ENCODE peak calls at places on chromosomes 3 and 15, in four cellular contexts. X, M, W and Q are unnamed samples.

GRCh38 chr3:136186330-136186729 is 9.8 kb downstream of the MSL2 start:
- DNase-seq in M (peak), W (no peak), X (no peak), Q (no peak)

GRCh38 chr15:78369161-78369560 is 29.0 kb downstream of the CRABP1 start:
- DNase-seq in W (no peak), M (no peak), X (no peak), Q (no peak)

GRCh38 chr3:31670136-31670535 is 137.4 kb downstream of the STT3B start:
- DNase-seq in X (no peak), M (no peak), W (no peak), Q (no peak)

GRCh38 chr3:175656451-175656850 is 797.3 kb downstream of the NAALADL2 start:
- DNase-seq in M (no peak), W (no peak), X (no peak), Q (no peak)

GRCh38 chr3:137764001-137764433 is at the start of gene SOX14:
- DNase-seq in X (no peak), W (no peak), M (no peak), Q (no peak)

GRCh38 chr3:152083058-152083457 is 185.7 kb upstream of the MBNL1 start:
- DNase-seq in M (no peak), W (no peak), X (no peak), Q (no peak)

GRCh38 chr3:95615592-95616310 is 1198.6 kb upstream of the EPHA6 start:
- DNase-seq in W (no peak), M (no peak), X (no peak), Q (no peak)

GRCh38 chr15:88649286-88649733 is 10.5 kb downstream of the ISG20 start:
- DNase-seq in M (peak), W (no peak), X (peak), Q (peak)

GRCh38 chr3:62870321-62870720 is 4.9 kb downstream of the CADPS start:
- DNase-seq in X (peak), M (peak), W (no peak), Q (peak)

GRCh38 chr3:49024449-49024848 is 2.5 kb downstream of the NDUFAF3 start:
- DNase-seq in W (no peak), M (no peak), X (no peak), Q (no peak)

GRCh38 chr3:123331006-123331405 is 117.9 kb downstream of the ADCY5 start:
- DNase-seq in X (no peak), W (no peak), M (no peak), Q (no peak)

GRCh38 chr15:59074607-59075006 is 30.3 kb upstream of the CCNB2 start:
- DNase-seq in W (no peak), X (no peak), M (no peak), Q (no peak)

GRCh38 chr15:99282129-99282528 is 30.8 kb downstream of the LRRC28 start:
- DNase-seq in X (no peak), M (no peak), W (peak), Q (no peak)

GRCh38 chr15:88708256-88709054 is 69.6 kb downstream of the ISG20 start:
- DNase-seq in X (no peak), M (peak), W (no peak), Q (no peak)

GRCh38 chr15:45474799-45475198 is 47.8 kb downstream of the SLC30A4 start:
- DNase-seq in X (no peak), M (no peak), W (no peak), Q (no peak)

GRCh38 chr15:68833734-68834334 is 13.1 kb upstream of the ANP32A start:
- DNase-seq in W (no peak), M (no peak), X (no peak), Q (no peak)

GRCh38 chr3:42036483-42036823 is 54.7 kb upstream of the TRAK1 start:
- DNase-seq in X (peak), W (no peak), M (peak), Q (peak)

GRCh38 chr3:183122257-183122932 is 23.1 kb upstream of the MCCC1 start:
- DNase-seq in M (peak), W (no peak), X (peak), Q (peak)

GRCh38 chr3:23389089-23389488 is 186.0 kb downstream of the UBE2E2 start:
- DNase-seq in M (no peak), W (no peak), X (no peak), Q (no peak)

GRCh38 chr3:44968447-44968858 is 7.5 kb downstream of the ZDHHC3 start:
- DNase-seq in W (no peak), X (no peak), M (no peak), Q (no peak)

GRCh38 chr3:42914771-42915515 is 9.0 kb downstream of the ZNF662 start:
- DNase-seq in M (peak), W (no peak), X (no peak), Q (no peak)

GRCh38 chr15:42483677-42484076 is 7.3 kb downstream of the ZNF106 start:
- DNase-seq in X (no peak), W (no peak), M (no peak), Q (no peak)

GRCh38 chr3:13044496-13045244 is 28.6 kb downstream of the IQSEC1 start:
- DNase-seq in W (no peak), X (no peak), M (no peak), Q (no peak)

GRCh38 chr15:56798639-56799038 is 65.3 kb upstream of the ZNF280D start:
- DNase-seq in X (no peak), W (peak), M (no peak), Q (no peak)

GRCh38 chr15:49301562-49301961 is 121.5 kb upstream of the FGF7 start:
- DNase-seq in M (peak), X (peak), W (no peak), Q (peak)

GRCh38 chr3:65425880-65426279 is 612.8 kb downstream of the MAGI1 start:
- DNase-seq in M (peak), X (no peak), W (no peak), Q (peak)
- TF ChIP-seq CTCF in M (peak), X (peak), W (peak), Q (peak)

GRCh38 chr3:46065294-46065705 is 38.0 kb upstream of the XCR1 start:
- DNase-seq in M (peak), W (no peak), X (no peak), Q (no peak)

GRCh38 chr3:46065751-46066256 is 38.5 kb upstream of the XCR1 start:
- DNase-seq in X (no peak), W (no peak), M (peak), Q (no peak)

GRCh38 chr3:46061887-46062286 is 34.6 kb upstream of the XCR1 start:
- DNase-seq in M (no peak), X (no peak), W (no peak), Q (no peak)

GRCh38 chr3:46061108-46061507 is 33.8 kb upstream of the XCR1 start:
- DNase-seq in X (no peak), W (no peak), M (peak), Q (peak)

DNA sequence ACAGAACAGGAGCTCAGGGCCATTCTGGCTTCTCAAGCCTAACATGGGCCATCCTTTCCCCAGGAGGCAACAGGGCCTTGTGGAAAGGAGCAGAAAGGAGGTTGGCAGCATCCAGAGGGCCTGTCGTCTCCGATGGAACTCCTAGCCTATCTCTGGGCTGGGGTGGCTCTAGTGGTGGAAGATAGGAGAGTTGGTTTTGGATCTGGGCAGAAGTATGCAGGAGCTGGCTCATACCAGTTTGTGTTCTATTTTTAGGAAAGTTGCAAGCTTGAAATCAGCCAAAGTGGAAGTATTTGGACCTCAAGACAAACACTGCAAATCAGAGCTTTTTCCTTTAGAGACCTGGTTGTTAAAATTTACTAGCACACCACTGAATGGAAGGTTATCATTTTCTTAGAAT is 35.4 kb upstream of the XCR1 start:
- DNase-seq in M (no peak), X (peak), W (no peak), Q (peak)
- H3K4me3 ChIP-seq in M (no peak), X (no peak), W (no peak), Q (no peak)

GRCh38 chr15:86915811-86916331 is 836.2 kb downstream of the AGBL1 start:
- DNase-seq in W (no peak), X (peak), M (peak), Q (peak)
- TF ChIP-seq CTCF in W (no peak), X (peak), M (peak), Q (peak)

GRCh38 chr3:16030342-16030741 is 144.1 kb upstream of the GALNT15 start:
- DNase-seq in X (no peak), M (no peak), W (no peak), Q (no peak)

GRCh38 chr3:16031434-16031833 is 143.0 kb upstream of the GALNT15 start:
- DNase-seq in X (no peak), W (no peak), M (no peak), Q (no peak)

GRCh38 chr3:16028604-16029003 is 145.9 kb upstream of the GALNT15 start:
- DNase-seq in X (peak), W (no peak), M (peak), Q (peak)

GRCh38 chr3:16033889-16034687 is 140.4 kb upstream of the GALNT15 start:
- DNase-seq in M (peak), X (peak), W (no peak), Q (peak)
- H3K4me3 ChIP-seq in M (no peak), X (no peak), W (no peak), Q (no peak)

GRCh38 chr3:88057650-88058321 is 1.0 kb downstream of the CGGBP1 start:
- DNase-seq in X (peak), W (no peak), M (peak), Q (peak)
- TF ChIP-seq CTCF in X (no peak), W (no peak), M (peak), Q (peak)

GRCh38 chr15:100930306-100930848 is 11.2 kb downstream of the LRRK1 start:
- DNase-seq in W (no peak), M (no peak), X (no peak), Q (no peak)
- H3K4me3 ChIP-seq in W (no peak), M (no peak), X (no peak), Q (no peak)

GRCh38 chr3:119352863-119353527 is 58.8 kb downstream of the ARHGAP31 start:
- DNase-seq in W (peak), M (peak), X (peak), Q (peak)
- TF ChIP-seq CTCF in W (peak), M (peak), X (peak), Q (peak)

GRCh38 chr15:52805351-52806283 is 15.5 kb upstream of the ONECUT1 start:
- DNase-seq in M (no peak), W (no peak), X (no peak), Q (no peak)
- H3K4me3 ChIP-seq in M (no peak), W (no peak), X (no peak), Q (no peak)

GRCh38 chr3:15860014-15860934 is 62.5 kb upstream of the ANKRD28 start:
- DNase-seq in M (peak), W (no peak), X (peak), Q (peak)

GRCh38 chr3:15861163-15861562 is 63.4 kb upstream of the ANKRD28 start:
- DNase-seq in X (no peak), W (no peak), M (no peak), Q (peak)

GRCh38 chr3:15859507-15860013 is 61.8 kb upstream of the ANKRD28 start:
- DNase-seq in M (peak), W (peak), X (peak), Q (peak)

GRCh38 chr3:15858547-15859506 is 61.0 kb upstream of the ANKRD28 start:
- DNase-seq in W (peak), M (peak), X (no peak), Q (peak)
- TF ChIP-seq CTCF in W (peak), M (peak), X (no peak), Q (peak)

DNA sequence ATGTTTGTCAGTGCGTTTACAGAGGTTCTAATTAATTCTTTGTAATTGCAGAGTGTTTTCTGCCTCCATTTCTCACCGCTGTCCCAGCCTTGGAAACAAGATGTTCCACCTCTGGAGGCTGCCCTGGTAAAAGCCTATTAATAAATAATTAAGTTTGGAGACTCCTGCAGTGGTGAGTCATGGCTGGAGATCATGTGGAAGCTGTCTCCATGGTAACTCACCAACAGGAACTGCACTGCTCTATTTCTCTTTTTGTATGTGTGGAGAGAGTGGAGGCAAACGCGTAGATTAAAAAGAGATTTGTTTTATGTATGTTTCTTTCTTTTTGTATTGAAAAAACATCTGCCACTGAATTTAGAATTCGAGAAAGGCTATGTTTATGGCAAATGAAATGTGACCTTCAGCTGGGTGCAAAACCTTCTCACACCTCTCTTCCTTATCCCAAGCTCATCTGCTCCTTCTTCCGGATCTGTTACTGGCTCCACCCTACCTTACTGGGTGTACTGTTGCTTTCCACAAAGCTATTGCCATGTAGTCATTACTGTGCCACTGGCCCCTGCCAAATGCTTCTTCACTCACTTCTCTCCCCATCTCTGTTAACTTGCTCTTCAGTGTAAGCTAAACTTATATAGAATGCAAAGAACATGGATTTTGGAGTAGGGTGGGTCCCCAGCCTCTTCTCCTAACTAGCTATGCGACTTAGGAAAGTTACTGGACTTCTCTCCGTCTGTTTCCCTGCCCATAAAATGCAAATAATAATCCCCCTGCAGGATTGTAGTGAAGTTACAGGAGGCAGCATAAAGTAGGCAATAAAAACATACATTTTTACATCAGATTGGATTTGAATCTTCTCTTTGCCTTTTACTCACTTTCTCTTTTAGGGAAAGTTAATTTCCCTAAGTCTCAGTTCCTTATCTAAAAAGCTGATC is 778.5 kb downstream of the NTRK3 start:
- DNase-seq in W (no peak), X (peak), M (peak), Q (peak)
- H3K4me3 ChIP-seq in W (no peak), X (peak), M (no peak), Q (peak)